ENCODE peak calls at places on chromosomes 4 and X, in nine cellular contexts. D is Peyer's patch, V is PC-3, T is ureter, A is activated T-cell treated with anti-CD3 and anti-CD28 coated beads for 1 hour, X is H9, S is Caki2, I is GOT3, Z is AG04450. M is an unnamed sample.

GRCh38 chrX:114905251-114905650 is 112.2 kb downstream of the IL13RA2 start:
- DNase-seq in A (no peak), X (no peak), T (no peak), D (no peak), S (peak), Z (no peak), I (no peak), V (peak), M (no peak)

GRCh38 chr4:184019084-184019483 is 114.0 kb downstream of the STOX2 start:
- DNase-seq in S (no peak), Z (no peak), V (no peak), T (no peak), A (no peak), D (no peak), X (no peak), I (no peak), M (no peak)

GRCh38 chr4:139887378-139887801 is 221.8 kb downstream of the MGST2 start:
- DNase-seq in S (no peak), X (no peak), A (no peak), D (no peak), T (no peak), Z (no peak), V (no peak), I (no peak), M (no peak)

GRCh38 chr4:81314196-81314896 is 99.3 kb upstream of the PRKG2 start:
- DNase-seq in D (peak), V (peak), X (no peak), Z (peak), S (peak), I (no peak), T (peak), A (no peak), M (peak)

GRCh38 chr4:66575024-66575696 is 904.9 kb upstream of the EPHA5 start:
- DNase-seq in S (peak), I (peak), A (no peak), D (peak), V (peak), T (peak), Z (no peak), X (no peak), M (no peak)

GRCh38 chrX:17616936-17617335 is 120.4 kb upstream of the SCML1 start:
- DNase-seq in S (no peak), X (no peak), I (no peak), Z (no peak), T (no peak), D (no peak), A (no peak), V (no peak), M (no peak)

GRCh38 chrX:17738002-17738713 is 865 bp downstream of the SCML1 start:
- DNase-seq in X (peak), T (peak), I (no peak), D (peak), S (peak), V (peak), A (peak), Z (no peak), M (no peak)

GRCh38 chr4:10109995-10110670 is 6.5 kb downstream of the WDR1 start:
- DNase-seq in T (no peak), Z (no peak), I (no peak), V (no peak), A (no peak), X (no peak), S (no peak), D (no peak), M (no peak)

GRCh38 chr4:2816401-2816954 is 23.6 kb downstream of the SH3BP2 start:
- DNase-seq in D (no peak), T (no peak), I (no peak), A (no peak), X (no peak), Z (no peak), V (no peak), S (no peak), M (no peak)

GRCh38 chrX:110563276-110563675 is 204.6 kb downstream of the RTL9 start:
- DNase-seq in D (no peak), X (no peak), A (no peak), S (no peak), V (peak), T (no peak), Z (no peak), I (no peak), M (no peak)

GRCh38 chr4:125010776-125011503 is 298.4 kb upstream of the ANKRD50 start:
- DNase-seq in X (peak), Z (no peak), T (no peak), D (no peak), I (no peak), V (no peak), A (no peak), S (no peak), M (no peak)

GRCh38 chrX:150982235-150982785 is 825 bp upstream of the HMGB3 start:
- DNase-seq in X (no peak), A (no peak), D (no peak), I (no peak), T (no peak), V (no peak), S (no peak), Z (no peak), M (no peak)

GRCh38 chr4:124111922-124112321 is 600.6 kb downstream of the ANKRD50 start:
- DNase-seq in I (no peak), A (no peak), V (peak), S (peak), T (peak), Z (peak), X (peak), D (no peak), M (peak)

GRCh38 chrX:15758140-15758539 is 20.1 kb downstream of the CA5B start:
- DNase-seq in I (no peak), X (no peak), V (no peak), T (no peak), Z (no peak), A (no peak), S (no peak), D (no peak), M (no peak)

M was measured in smooth muscle cell of the brain vasculature.